ENCODE peak calls at places on chromosome 20, in seven cellular contexts. E is HL-60, W is A549, A is SK-N-SH, Y is HCT116, P is GM23338, U is GM12878. C is an unnamed sample.

GRCh38 chr20:25065625-25066338 is 7.8 kb upstream of the ACSS1 start:
- DNase-seq in E (peak; percentile 61), W (peak; percentile 76), A (peak; percentile 63), Y (peak; percentile 31), P (peak; percentile 79), U (peak; percentile 42), C (peak; percentile 61)

GRCh38 chr20:10519361-10520048 is 84.4 kb downstream of the SLX4IP start:
- DNase-seq in E (no peak), W (no peak), A (no peak), Y (no peak), P (no peak), U (peak; percentile 28), C (no peak)

GRCh38 chr20:38673731-38674177 is 50.5 kb upstream of the SLC32A1 start:
- DNase-seq in E (no peak), W (no peak), A (peak; percentile 61), Y (no peak), P (peak; percentile 60), U (no peak), C (no peak)

GRCh38 chr20:32034581-32035397 is 17.3 kb upstream of the HCK start:
- DNase-seq in E (peak; percentile 82), W (no peak), A (no peak), Y (no peak), P (peak; percentile 48), U (no peak), C (no peak)

GRCh38 chr20:63365601-63366509 is 4.7 kb upstream of the CHRNA4 start:
- DNase-seq in E (no peak), W (no peak), A (no peak), Y (no peak), P (no peak), U (no peak), C (no peak)

GRCh38 chr20:19855426-19855825 is 97.4 kb downstream of the RIN2 start:
- DNase-seq in E (no peak), W (no peak), A (no peak), Y (no peak), P (no peak), U (no peak), C (no peak)

GRCh38 chr20:38651154-38651553 is 49.5 kb downstream of the ARHGAP40 start:
- DNase-seq in E (no peak), W (no peak), A (no peak), Y (no peak), P (no peak), U (no peak), C (no peak)

GRCh38 chr20:3766832-3767433 is 620 bp downstream of the ADISSP start:
- DNase-seq in E (no peak), W (no peak), A (no peak), Y (no peak), P (peak; percentile 43), U (no peak), C (no peak)

GRCh38 chr20:62342910-62343309 is 24.2 kb downstream of the LAMA5 start:
- DNase-seq in E (no peak), W (no peak), A (no peak), Y (no peak), P (no peak), U (no peak), C (no peak)

GRCh38 chr20:46063151-46063550 is 26.6 kb downstream of the NCOA5 start:
- DNase-seq in E (no peak), W (no peak), A (no peak), Y (no peak), P (no peak), U (no peak), C (no peak)

GRCh38 chr20:2301164-2301622 is 5.4 kb downstream of the TGM3 start:
- DNase-seq in E (peak; percentile 96), W (no peak), A (no peak), Y (no peak), P (no peak), U (peak; percentile 89), C (no peak)

GRCh38 chr20:45484676-45485075 is 15.1 kb downstream of the WFDC2 start:
- DNase-seq in E (no peak), W (no peak), A (no peak), Y (no peak), P (peak; percentile 51), U (no peak), C (no peak)

GRCh38 chr20:63708301-63709148 is 686 bp downstream of the ZGPAT start:
- DNase-seq in E (peak; percentile 25), W (no peak), A (peak; percentile 12), Y (no peak), P (peak; percentile 52), U (no peak), C (no peak)

GRCh38 chr20:22771706-22772105 is 187.3 kb upstream of the FOXA2 start:
- DNase-seq in E (no peak), W (no peak), A (no peak), Y (no peak), P (no peak), U (no peak), C (no peak)

GRCh38 chr20:7411075-7411474 is 529.2 kb downstream of the HAO1 start:
- DNase-seq in E (no peak), W (no peak), A (no peak), Y (no peak), P (peak; percentile 8), U (no peak), C (no peak)

GRCh38 chr20:266604-267562 is 9.4 kb downstream of the DEFB132 start:
- DNase-seq in E (peak; percentile 89), W (peak; percentile 91), A (peak; percentile 91), Y (peak; percentile 65), P (peak; percentile 98), U (peak; percentile 41), C (no peak)

GRCh38 chr20:61514018-61514755 is 262.1 kb downstream of the CDH4 start:
- DNase-seq in E (no peak), W (no peak), A (no peak), Y (no peak), P (no peak), U (no peak), C (no peak)

GRCh38 chr20:58891686-58892125 is 39.2 kb downstream of the GNAS start:
- DNase-seq in E (no peak), W (peak; percentile 37), A (peak; percentile 82), Y (no peak), P (peak; percentile 65), U (no peak), C (no peak)
- TF ChIP-seq REST in E (no peak), W (no peak), A (no peak), Y (no peak), P (no peak), U (no peak), C (no peak)

GRCh38 chr20:43915209-43916072 is 789 bp downstream of the TOX2 start:
- DNase-seq in E (no peak), W (no peak), A (peak; percentile 77), Y (no peak), P (peak; percentile 67), U (no peak), C (no peak)
- TF ChIP-seq REST in E (no peak), W (no peak), A (no peak), Y (no peak), P (no peak), U (no peak), C (no peak)

GRCh38 chr20:50585214-50585613 is 75.0 kb downstream of the PTPN1 start:
- DNase-seq in E (no peak), W (no peak), A (no peak), Y (no peak), P (no peak), U (no peak), C (no peak)
- TF ChIP-seq REST in E (no peak), W (no peak), A (no peak), Y (no peak), P (no peak), U (no peak), C (no peak)

GRCh38 chr20:48102821-48103635 is 317.7 kb upstream of the SULF2 start:
- DNase-seq in E (no peak), W (no peak), A (no peak), Y (no peak), P (no peak), U (no peak), C (no peak)
- TF ChIP-seq REST in E (no peak), W (no peak), A (no peak), Y (no peak), P (no peak), U (no peak), C (no peak)

DNA sequence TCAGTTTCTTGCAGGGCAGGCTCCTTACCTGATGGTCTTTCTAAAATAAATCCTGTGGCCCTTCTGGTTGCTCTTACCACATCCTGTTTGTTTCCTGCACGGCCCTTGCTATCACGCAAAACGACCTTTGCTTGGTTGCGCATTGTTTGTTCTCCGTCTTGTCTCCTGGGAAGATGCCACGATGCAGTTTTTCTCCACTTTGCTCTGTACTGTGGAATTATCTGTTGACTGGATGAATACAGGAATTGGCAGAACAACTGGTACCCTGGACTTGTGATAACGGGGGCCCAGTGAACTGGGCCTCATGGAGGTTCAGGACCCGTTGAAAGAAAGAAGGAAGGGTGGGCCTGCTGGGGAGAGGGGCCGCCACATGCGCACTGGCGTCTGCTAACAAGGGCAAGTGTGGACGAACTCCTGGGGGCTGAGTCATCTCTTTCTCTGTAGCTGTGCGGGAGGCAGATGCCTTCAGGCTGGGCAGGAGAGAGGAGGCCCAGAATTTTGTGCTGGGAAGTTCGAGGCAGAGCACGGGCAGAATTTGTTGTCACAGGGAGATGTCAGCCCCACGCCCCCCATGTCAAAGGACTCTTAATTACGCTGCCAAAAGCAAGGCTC is 139.9 kb downstream of the BMP7 start:
- DNase-seq in E (no peak), W (no peak), A (no peak), Y (no peak), P (no peak), U (no peak), C (no peak)
- TF ChIP-seq REST in E (no peak), W (no peak), A (no peak), Y (no peak), P (no peak), U (no peak), C (no peak)

DNA sequence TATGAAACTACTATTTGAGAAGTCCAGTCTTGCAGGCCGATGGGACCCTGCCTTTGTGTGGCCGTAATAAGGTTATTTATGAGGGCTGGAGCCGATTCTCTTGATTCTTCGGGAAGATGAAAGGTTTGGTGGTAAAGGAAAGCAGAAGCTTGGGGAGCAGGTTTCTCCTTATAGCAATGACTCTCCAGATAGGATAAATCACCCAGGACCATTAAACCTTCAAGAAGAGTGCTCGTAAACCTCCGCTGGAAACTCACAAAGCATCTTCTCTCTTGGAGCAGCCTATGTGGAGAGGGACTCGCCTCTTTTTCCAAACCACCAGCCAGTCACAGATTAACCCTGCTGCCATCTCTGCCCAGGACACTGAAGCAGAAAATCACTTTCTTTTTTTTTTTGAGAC is 69.6 kb upstream of the SALL4 start:
- DNase-seq in E (no peak), W (no peak), A (no peak), Y (no peak), P (no peak), U (no peak), C (no peak)
- TF ChIP-seq REST in E (no peak), W (no peak), A (no peak), Y (no peak), P (no peak), U (no peak), C (no peak)

GRCh38 chr20:53884859-53885654 is 185.3 kb downstream of the BCAS1 start:
- DNase-seq in E (no peak), W (no peak), A (no peak), Y (no peak), P (no peak), U (no peak), C (no peak)
- TF ChIP-seq REST in E (no peak), W (no peak), A (no peak), Y (no peak), P (no peak), U (no peak), C (no peak)

DNA sequence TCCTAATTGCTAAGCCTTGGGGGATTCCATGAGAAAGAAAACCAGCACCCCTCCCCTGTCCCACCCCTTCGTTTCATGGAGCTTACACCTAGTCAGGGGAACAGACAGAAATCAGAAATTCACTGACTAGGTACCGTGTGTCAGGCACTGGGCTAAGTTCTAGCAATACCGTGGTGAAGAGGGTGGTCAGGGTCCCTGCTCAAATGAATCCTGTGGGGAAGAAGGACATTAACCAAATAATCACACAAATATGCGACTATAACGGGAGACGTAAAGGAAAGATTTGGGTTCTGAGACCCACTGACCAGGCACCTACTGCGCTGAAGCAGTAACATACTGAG is 65.1 kb upstream of the TOP1 start:
- DNase-seq in E (no peak), W (no peak), A (no peak), Y (no peak), P (no peak), U (no peak), C (no peak)
- TF ChIP-seq REST in E (no peak), W (no peak), A (no peak), Y (no peak), P (no peak), U (no peak), C (no peak)